ENCODE peak calls at places on chromosomes 1 and 21, in ten cellular contexts. One of them, this sample, is unnamed.

GRCh38 chr1:21932127-21932526 is 5.0 kb downstream of the HSPG2 start:
- DNase-seq in coronary artery: no peak
- DNase-seq in ascending aorta: peak; percentile 91
- DNase-seq in cardiac muscle cell: no peak
- DNase-seq in left ventricle myocardium inferior: no peak
- DNase-seq in colonic mucosa: no peak
- DNase-seq in CD4-positive, alpha-beta memory T cell: no peak
- DNase-seq in tibial artery: peak; percentile 93
- DNase-seq in heart right ventricle: no peak
- DNase-seq in fibroblast of lung: peak; percentile 87
- DNase-seq in this sample: no peak

GRCh38 chr1:212286437-212287131 is 1.4 kb downstream of the PPP2R5A start:
- DNase-seq in left ventricle myocardium inferior: no peak
- DNase-seq in CD4-positive, alpha-beta memory T cell: no peak
- DNase-seq in ascending aorta: no peak
- DNase-seq in heart right ventricle: no peak
- DNase-seq in tibial artery: no peak
- DNase-seq in fibroblast of lung: peak; percentile 27
- DNase-seq in cardiac muscle cell: peak; percentile 28
- DNase-seq in coronary artery: peak; percentile 72
- DNase-seq in colonic mucosa: peak; percentile 35
- DNase-seq in this sample: no peak

GRCh38 chr1:182601416-182601786 is 2.8 kb downstream of the RGS16 start:
- DNase-seq in left ventricle myocardium inferior: peak; percentile 45
- DNase-seq in CD4-positive, alpha-beta memory T cell: peak; percentile 76
- DNase-seq in ascending aorta: peak; percentile 80
- DNase-seq in heart right ventricle: no peak
- DNase-seq in tibial artery: peak; percentile 76
- DNase-seq in fibroblast of lung: peak; percentile 66
- DNase-seq in colonic mucosa: peak; percentile 71
- DNase-seq in cardiac muscle cell: peak; percentile 93
- DNase-seq in coronary artery: no peak
- DNase-seq in this sample: peak; percentile 92

GRCh38 chr1:178142806-178143205 is 48.9 kb downstream of the RASAL2 start:
- DNase-seq in fibroblast of lung: no peak
- DNase-seq in coronary artery: no peak
- DNase-seq in heart right ventricle: no peak
- DNase-seq in CD4-positive, alpha-beta memory T cell: no peak
- DNase-seq in cardiac muscle cell: no peak
- DNase-seq in left ventricle myocardium inferior: no peak
- DNase-seq in colonic mucosa: no peak
- DNase-seq in tibial artery: no peak
- DNase-seq in ascending aorta: no peak
- DNase-seq in this sample: no peak

GRCh38 chr1:41823453-41823852 is 95.3 kb downstream of the HIVEP3 start:
- DNase-seq in ascending aorta: no peak
- DNase-seq in fibroblast of lung: peak; percentile 69
- DNase-seq in cardiac muscle cell: peak; percentile 58
- DNase-seq in CD4-positive, alpha-beta memory T cell: no peak
- DNase-seq in heart right ventricle: peak; percentile 40
- DNase-seq in colonic mucosa: no peak
- DNase-seq in left ventricle myocardium inferior: peak; percentile 41
- DNase-seq in tibial artery: no peak
- DNase-seq in coronary artery: no peak
- DNase-seq in this sample: no peak

GRCh38 chr1:222257024-222257423 is 290.9 kb downstream of the HHIPL2 start:
- DNase-seq in tibial artery: no peak
- DNase-seq in fibroblast of lung: no peak
- DNase-seq in CD4-positive, alpha-beta memory T cell: no peak
- DNase-seq in cardiac muscle cell: no peak
- DNase-seq in coronary artery: no peak
- DNase-seq in left ventricle myocardium inferior: no peak
- DNase-seq in ascending aorta: no peak
- DNase-seq in colonic mucosa: no peak
- DNase-seq in heart right ventricle: no peak
- DNase-seq in this sample: no peak

GRCh38 chr1:227390525-227390924 is 72.2 kb upstream of the CDC42BPA start:
- DNase-seq in tibial artery: no peak
- DNase-seq in cardiac muscle cell: no peak
- DNase-seq in CD4-positive, alpha-beta memory T cell: no peak
- DNase-seq in coronary artery: no peak
- DNase-seq in colonic mucosa: no peak
- DNase-seq in ascending aorta: no peak
- DNase-seq in fibroblast of lung: peak; percentile 13
- DNase-seq in left ventricle myocardium inferior: no peak
- DNase-seq in heart right ventricle: no peak
- DNase-seq in this sample: no peak

GRCh38 chr1:172401907-172402306 is 18.6 kb upstream of the C1orf105 start:
- DNase-seq in tibial artery: no peak
- DNase-seq in ascending aorta: no peak
- DNase-seq in coronary artery: no peak
- DNase-seq in CD4-positive, alpha-beta memory T cell: no peak
- DNase-seq in cardiac muscle cell: peak; percentile 11
- DNase-seq in fibroblast of lung: no peak
- DNase-seq in left ventricle myocardium inferior: no peak
- DNase-seq in colonic mucosa: no peak
- DNase-seq in heart right ventricle: no peak
- DNase-seq in this sample: peak; percentile 22

GRCh38 chr1:60865146-60865545 is 217.2 kb upstream of the NFIA start:
- DNase-seq in coronary artery: no peak
- DNase-seq in colonic mucosa: no peak
- DNase-seq in CD4-positive, alpha-beta memory T cell: no peak
- DNase-seq in fibroblast of lung: no peak
- DNase-seq in ascending aorta: no peak
- DNase-seq in cardiac muscle cell: no peak
- DNase-seq in tibial artery: no peak
- DNase-seq in left ventricle myocardium inferior: no peak
- DNase-seq in heart right ventricle: no peak
- DNase-seq in this sample: no peak

GRCh38 chr1:60866251-60866650 is 216.1 kb upstream of the NFIA start:
- DNase-seq in colonic mucosa: no peak
- DNase-seq in CD4-positive, alpha-beta memory T cell: no peak
- DNase-seq in fibroblast of lung: no peak
- DNase-seq in cardiac muscle cell: no peak
- DNase-seq in heart right ventricle: no peak
- DNase-seq in left ventricle myocardium inferior: no peak
- DNase-seq in coronary artery: no peak
- DNase-seq in tibial artery: no peak
- DNase-seq in ascending aorta: no peak
- DNase-seq in this sample: no peak

GRCh38 chr1:60869264-60869663 is 213.1 kb upstream of the NFIA start:
- DNase-seq in fibroblast of lung: no peak
- DNase-seq in ascending aorta: no peak
- DNase-seq in left ventricle myocardium inferior: no peak
- DNase-seq in CD4-positive, alpha-beta memory T cell: no peak
- DNase-seq in colonic mucosa: no peak
- DNase-seq in tibial artery: no peak
- DNase-seq in heart right ventricle: no peak
- DNase-seq in coronary artery: no peak
- DNase-seq in cardiac muscle cell: no peak
- DNase-seq in this sample: no peak

GRCh38 chr1:60867782-60868181 is 214.6 kb upstream of the NFIA start:
- DNase-seq in fibroblast of lung: no peak
- DNase-seq in CD4-positive, alpha-beta memory T cell: no peak
- DNase-seq in cardiac muscle cell: no peak
- DNase-seq in ascending aorta: no peak
- DNase-seq in tibial artery: no peak
- DNase-seq in colonic mucosa: no peak
- DNase-seq in left ventricle myocardium inferior: no peak
- DNase-seq in coronary artery: no peak
- DNase-seq in heart right ventricle: no peak
- DNase-seq in this sample: no peak

DNA sequence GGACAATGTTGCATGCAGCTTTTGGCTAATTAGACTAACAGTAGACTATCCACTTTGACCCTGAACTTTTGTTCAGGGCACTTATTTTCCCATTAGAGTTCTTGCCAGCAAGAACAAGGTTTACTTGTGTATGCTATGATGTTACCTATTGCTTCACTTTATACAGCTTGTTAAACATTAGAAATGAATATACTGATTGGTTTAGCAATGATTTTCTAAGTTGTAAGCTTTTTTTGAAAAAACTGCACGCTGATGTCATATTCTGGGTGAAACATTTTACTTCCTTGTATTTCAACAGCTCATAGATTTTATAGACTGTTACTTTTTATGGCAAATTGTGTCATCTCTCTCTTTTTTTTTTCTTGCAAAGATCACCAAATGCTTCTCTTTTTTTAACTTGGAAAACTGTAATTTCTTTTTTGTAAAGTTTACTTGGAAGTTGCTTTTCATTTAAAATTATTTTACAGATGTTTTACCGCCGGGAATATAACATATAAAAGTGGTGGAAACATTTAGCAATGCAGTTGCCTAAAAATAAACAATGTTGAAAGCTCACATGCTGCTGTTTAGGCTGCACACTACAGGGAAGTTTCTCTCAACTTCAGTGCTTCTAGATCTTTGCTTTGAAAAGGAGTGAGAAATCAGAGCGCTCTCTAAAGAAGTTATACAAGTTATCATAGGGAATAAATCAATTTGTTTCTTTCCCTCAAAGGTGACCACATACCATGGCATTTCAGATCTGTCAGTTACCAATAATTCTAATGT is 215.3 kb upstream of the NFIA start:
- DNase-seq in heart right ventricle: no peak
- DNase-seq in left ventricle myocardium inferior: no peak
- DNase-seq in colonic mucosa: no peak
- DNase-seq in CD4-positive, alpha-beta memory T cell: no peak
- DNase-seq in fibroblast of lung: no peak
- DNase-seq in cardiac muscle cell: no peak
- DNase-seq in coronary artery: no peak
- DNase-seq in tibial artery: no peak
- DNase-seq in ascending aorta: no peak
- DNase-seq in this sample: no peak
- H3K27ac ChIP-seq in heart right ventricle: no peak overlapping the region
- H3K27ac ChIP-seq in left ventricle myocardium inferior: peak overlapping the region; percentile 16
- H3K27ac ChIP-seq in colonic mucosa: peak overlapping the region; percentile 30
- H3K27ac ChIP-seq in CD4-positive, alpha-beta memory T cell: no peak overlapping the region
- H3K27ac ChIP-seq in fibroblast of lung: no peak overlapping the region
- H3K27ac ChIP-seq in cardiac muscle cell: no peak overlapping the region
- H3K27ac ChIP-seq in coronary artery: no peak overlapping the region
- H3K27ac ChIP-seq in tibial artery: no peak overlapping the region
- H3K27ac ChIP-seq in ascending aorta: no peak overlapping the region
- H3K27ac ChIP-seq in this sample: no peak overlapping the region

GRCh38 chr1:27831568-27832410 is 1.2 kb downstream of the PPP1R8 start:
- DNase-seq in ascending aorta: no peak
- DNase-seq in left ventricle myocardium inferior: no peak
- DNase-seq in fibroblast of lung: peak; percentile 13
- DNase-seq in colonic mucosa: no peak
- DNase-seq in heart right ventricle: no peak
- DNase-seq in tibial artery: no peak
- DNase-seq in CD4-positive, alpha-beta memory T cell: no peak
- DNase-seq in cardiac muscle cell: no peak
- DNase-seq in coronary artery: no peak
- DNase-seq in this sample: no peak

GRCh38 chr1:27833470-27833869 is 2.9 kb downstream of the PPP1R8 start:
- DNase-seq in tibial artery: no peak
- DNase-seq in cardiac muscle cell: no peak
- DNase-seq in CD4-positive, alpha-beta memory T cell: no peak
- DNase-seq in left ventricle myocardium inferior: no peak
- DNase-seq in fibroblast of lung: no peak
- DNase-seq in ascending aorta: no peak
- DNase-seq in colonic mucosa: no peak
- DNase-seq in heart right ventricle: no peak
- DNase-seq in coronary artery: no peak
- DNase-seq in this sample: no peak

GRCh38 chr1:27830621-27831424 is at the start of gene PPP1R8:
- DNase-seq in left ventricle myocardium inferior: peak; percentile 93
- DNase-seq in heart right ventricle: peak; percentile 91
- DNase-seq in CD4-positive, alpha-beta memory T cell: peak; percentile 86
- DNase-seq in tibial artery: peak; percentile 96
- DNase-seq in fibroblast of lung: peak; percentile 95
- DNase-seq in coronary artery: peak; percentile 95
- DNase-seq in colonic mucosa: peak; percentile 96
- DNase-seq in ascending aorta: peak; percentile 95
- DNase-seq in cardiac muscle cell: peak; percentile 97
- DNase-seq in this sample: peak; percentile 97

GRCh38 chr1:27832762-27833161 is 2.2 kb downstream of the PPP1R8 start:
- DNase-seq in colonic mucosa: no peak
- DNase-seq in left ventricle myocardium inferior: no peak
- DNase-seq in tibial artery: no peak
- DNase-seq in ascending aorta: no peak
- DNase-seq in heart right ventricle: no peak
- DNase-seq in fibroblast of lung: peak; percentile 85
- DNase-seq in CD4-positive, alpha-beta memory T cell: no peak
- DNase-seq in cardiac muscle cell: no peak
- DNase-seq in coronary artery: no peak
- DNase-seq in this sample: no peak
- H3K27ac ChIP-seq in colonic mucosa: no peak overlapping the region
- H3K27ac ChIP-seq in left ventricle myocardium inferior: no peak overlapping the region
- H3K27ac ChIP-seq in tibial artery: no peak overlapping the region
- H3K27ac ChIP-seq in ascending aorta: no peak overlapping the region
- H3K27ac ChIP-seq in heart right ventricle: no peak overlapping the region
- H3K27ac ChIP-seq in fibroblast of lung: peak overlapping the region; percentile 32
- H3K27ac ChIP-seq in CD4-positive, alpha-beta memory T cell: no peak overlapping the region
- H3K27ac ChIP-seq in cardiac muscle cell: no peak overlapping the region
- H3K27ac ChIP-seq in coronary artery: no peak overlapping the region
- H3K27ac ChIP-seq in this sample: no peak overlapping the region

GRCh38 chr21:35257413-35257812 is 208.3 kb upstream of the RUNX1 start:
- DNase-seq in left ventricle myocardium inferior: peak; percentile 42
- DNase-seq in heart right ventricle: peak; percentile 19
- DNase-seq in CD4-positive, alpha-beta memory T cell: no peak
- DNase-seq in cardiac muscle cell: no peak
- DNase-seq in coronary artery: no peak
- DNase-seq in ascending aorta: peak; percentile 74
- DNase-seq in fibroblast of lung: peak; percentile 95
- DNase-seq in tibial artery: peak; percentile 72
- DNase-seq in colonic mucosa: peak; percentile 51
- DNase-seq in this sample: no peak

GRCh38 chr21:35252831-35253230 is 203.7 kb upstream of the RUNX1 start:
- DNase-seq in tibial artery: no peak
- DNase-seq in colonic mucosa: no peak
- DNase-seq in heart right ventricle: no peak
- DNase-seq in fibroblast of lung: peak; percentile 81
- DNase-seq in left ventricle myocardium inferior: no peak
- DNase-seq in ascending aorta: no peak
- DNase-seq in CD4-positive, alpha-beta memory T cell: no peak
- DNase-seq in coronary artery: no peak
- DNase-seq in cardiac muscle cell: no peak
- DNase-seq in this sample: no peak

GRCh38 chr21:35254006-35254751 is 205.1 kb upstream of the RUNX1 start:
- DNase-seq in ascending aorta: no peak
- DNase-seq in CD4-positive, alpha-beta memory T cell: no peak
- DNase-seq in fibroblast of lung: peak; percentile 92
- DNase-seq in cardiac muscle cell: no peak
- DNase-seq in colonic mucosa: peak; percentile 46
- DNase-seq in coronary artery: no peak
- DNase-seq in tibial artery: no peak
- DNase-seq in left ventricle myocardium inferior: no peak
- DNase-seq in heart right ventricle: no peak
- DNase-seq in this sample: no peak

GRCh38 chr21:35256468-35256988 is 207.4 kb upstream of the RUNX1 start:
- DNase-seq in left ventricle myocardium inferior: peak; percentile 81
- DNase-seq in coronary artery: peak; percentile 82
- DNase-seq in fibroblast of lung: peak; percentile 99
- DNase-seq in ascending aorta: peak; percentile 89
- DNase-seq in heart right ventricle: peak; percentile 75
- DNase-seq in cardiac muscle cell: peak; percentile 74
- DNase-seq in tibial artery: peak; percentile 84
- DNase-seq in CD4-positive, alpha-beta memory T cell: no peak
- DNase-seq in colonic mucosa: peak; percentile 83
- DNase-seq in this sample: no peak

GRCh38 chr21:35254752-35255138 is 205.6 kb upstream of the RUNX1 start:
- DNase-seq in fibroblast of lung: no peak
- DNase-seq in tibial artery: no peak
- DNase-seq in CD4-positive, alpha-beta memory T cell: no peak
- DNase-seq in heart right ventricle: no peak
- DNase-seq in colonic mucosa: no peak
- DNase-seq in ascending aorta: no peak
- DNase-seq in coronary artery: no peak
- DNase-seq in left ventricle myocardium inferior: no peak
- DNase-seq in cardiac muscle cell: no peak
- DNase-seq in this sample: no peak
- H3K27ac ChIP-seq in fibroblast of lung: no peak overlapping the region
- H3K27ac ChIP-seq in tibial artery: no peak overlapping the region
- H3K27ac ChIP-seq in CD4-positive, alpha-beta memory T cell: no peak overlapping the region
- H3K27ac ChIP-seq in heart right ventricle: no peak overlapping the region
- H3K27ac ChIP-seq in colonic mucosa: no peak overlapping the region
- H3K27ac ChIP-seq in ascending aorta: no peak overlapping the region
- H3K27ac ChIP-seq in coronary artery: no peak overlapping the region
- H3K27ac ChIP-seq in left ventricle myocardium inferior: peak overlapping the region; percentile 8
- H3K27ac ChIP-seq in cardiac muscle cell: no peak overlapping the region
- H3K27ac ChIP-seq in this sample: no peak overlapping the region

GRCh38 chr21:46029201-46029924 is 47.8 kb downstream of the COL6A1 start:
- DNase-seq in CD4-positive, alpha-beta memory T cell: no peak
- DNase-seq in tibial artery: no peak
- DNase-seq in fibroblast of lung: peak; percentile 54
- DNase-seq in coronary artery: no peak
- DNase-seq in colonic mucosa: no peak
- DNase-seq in cardiac muscle cell: peak; percentile 41
- DNase-seq in ascending aorta: no peak
- DNase-seq in left ventricle myocardium inferior: no peak
- DNase-seq in heart right ventricle: no peak
- DNase-seq in this sample: no peak
- H3K27ac ChIP-seq in CD4-positive, alpha-beta memory T cell: no peak overlapping the region
- H3K27ac ChIP-seq in tibial artery: peak overlapping the region; percentile 36
- H3K27ac ChIP-seq in fibroblast of lung: peak overlapping the region; percentile 82
- H3K27ac ChIP-seq in coronary artery: peak overlapping the region; percentile 70
- H3K27ac ChIP-seq in colonic mucosa: peak overlapping the region; percentile 50
- H3K27ac ChIP-seq in cardiac muscle cell: peak overlapping the region; percentile 36
- H3K27ac ChIP-seq in ascending aorta: no peak overlapping the region
- H3K27ac ChIP-seq in left ventricle myocardium inferior: peak overlapping the region; percentile 79
- H3K27ac ChIP-seq in heart right ventricle: no peak overlapping the region
- H3K27ac ChIP-seq in this sample: no peak overlapping the region